ENCODE peak calls at places on chromosomes 6 and 20, in five cellular contexts. One of them, this sample, is unnamed.

GRCh38 chr20:60214901-60215522 is 256.8 kb downstream of the CDH26 start:
- DNase-seq in BJ: no peak
- DNase-seq in uterus: no peak
- DNase-seq in brain microvascular endothelial cell: no peak
- DNase-seq in dorsolateral prefrontal cortex: no peak
- DNase-seq in this sample: no peak

GRCh38 chr6:20400476-20401402 is 940 bp upstream of the E2F3 start:
- DNase-seq in BJ: no peak
- DNase-seq in uterus: peak; percentile 24
- DNase-seq in brain microvascular endothelial cell: peak; percentile 12
- DNase-seq in dorsolateral prefrontal cortex: no peak
- DNase-seq in this sample: peak; percentile 65

GRCh38 chr6:15283986-15284361 is 38.1 kb downstream of the JARID2 start:
- DNase-seq in BJ: peak; percentile 56
- DNase-seq in uterus: no peak
- DNase-seq in brain microvascular endothelial cell: no peak
- DNase-seq in dorsolateral prefrontal cortex: no peak
- DNase-seq in this sample: no peak

GRCh38 chr20:32528291-32528891 is 56.7 kb downstream of the NOL4L start:
- DNase-seq in BJ: no peak
- DNase-seq in uterus: no peak
- DNase-seq in brain microvascular endothelial cell: no peak
- DNase-seq in dorsolateral prefrontal cortex: no peak
- DNase-seq in this sample: no peak

GRCh38 chr6:146359123-146359522 is 184.5 kb upstream of the RAB32 start:
- DNase-seq in BJ: no peak
- DNase-seq in uterus: no peak
- DNase-seq in brain microvascular endothelial cell: no peak
- DNase-seq in dorsolateral prefrontal cortex: no peak
- DNase-seq in this sample: no peak

GRCh38 chr20:42901689-42902518 is 287.8 kb downstream of the PTPRT start:
- DNase-seq in BJ: no peak
- DNase-seq in uterus: no peak
- DNase-seq in brain microvascular endothelial cell: no peak
- DNase-seq in dorsolateral prefrontal cortex: no peak
- DNase-seq in this sample: peak; percentile 22

GRCh38 chr6:89297695-89298351 is 17.3 kb downstream of the GABRR2 start:
- DNase-seq in BJ: peak; percentile 92
- DNase-seq in uterus: peak; percentile 56
- DNase-seq in brain microvascular endothelial cell: peak; percentile 97
- DNase-seq in dorsolateral prefrontal cortex: no peak
- DNase-seq in this sample: no peak

GRCh38 chr6:52176550-52176949 is 9.6 kb upstream of the IL17A start:
- DNase-seq in BJ: no peak
- DNase-seq in uterus: no peak
- DNase-seq in brain microvascular endothelial cell: no peak
- DNase-seq in dorsolateral prefrontal cortex: no peak
- DNase-seq in this sample: no peak

GRCh38 chr20:7540923-7541322 is 399.3 kb downstream of the HAO1 start:
- DNase-seq in BJ: no peak
- DNase-seq in uterus: no peak
- DNase-seq in brain microvascular endothelial cell: no peak
- DNase-seq in dorsolateral prefrontal cortex: no peak
- DNase-seq in this sample: no peak

GRCh38 chr6:168098431-168098861 is 19.4 kb upstream of the FRMD1 start:
- DNase-seq in BJ: no peak
- DNase-seq in uterus: no peak
- DNase-seq in brain microvascular endothelial cell: no peak
- DNase-seq in dorsolateral prefrontal cortex: peak; percentile 32
- DNase-seq in this sample: no peak
- H3K4me3 ChIP-seq in BJ: no peak overlapping the region
- H3K4me3 ChIP-seq in uterus: no peak overlapping the region
- H3K4me3 ChIP-seq in brain microvascular endothelial cell: no peak overlapping the region
- H3K4me3 ChIP-seq in dorsolateral prefrontal cortex: no peak overlapping the region
- H3K4me3 ChIP-seq in this sample: no peak overlapping the region

GRCh38 chr6:44268095-44268628 is 2.1 kb upstream of the TMEM151B start:
- DNase-seq in BJ: no peak
- DNase-seq in uterus: peak; percentile 28
- DNase-seq in brain microvascular endothelial cell: peak; percentile 29
- DNase-seq in dorsolateral prefrontal cortex: no peak
- DNase-seq in this sample: no peak

GRCh38 chr6:44265843-44266233 is 487 bp upstream of the NFKBIE start:
- DNase-seq in BJ: no peak
- DNase-seq in uterus: no peak
- DNase-seq in brain microvascular endothelial cell: no peak
- DNase-seq in dorsolateral prefrontal cortex: no peak
- DNase-seq in this sample: no peak

GRCh38 chr6:44265003-44265842 is at the start of gene NFKBIE:
- DNase-seq in BJ: peak; percentile 60
- DNase-seq in uterus: peak; percentile 96
- DNase-seq in brain microvascular endothelial cell: peak; percentile 94
- DNase-seq in dorsolateral prefrontal cortex: peak; percentile 97
- DNase-seq in this sample: peak; percentile 95

GRCh38 chr6:44267252-44267651 is 1.9 kb upstream of the NFKBIE start:
- DNase-seq in BJ: no peak
- DNase-seq in uterus: peak; percentile 10
- DNase-seq in brain microvascular endothelial cell: no peak
- DNase-seq in dorsolateral prefrontal cortex: no peak
- DNase-seq in this sample: no peak

DNA sequence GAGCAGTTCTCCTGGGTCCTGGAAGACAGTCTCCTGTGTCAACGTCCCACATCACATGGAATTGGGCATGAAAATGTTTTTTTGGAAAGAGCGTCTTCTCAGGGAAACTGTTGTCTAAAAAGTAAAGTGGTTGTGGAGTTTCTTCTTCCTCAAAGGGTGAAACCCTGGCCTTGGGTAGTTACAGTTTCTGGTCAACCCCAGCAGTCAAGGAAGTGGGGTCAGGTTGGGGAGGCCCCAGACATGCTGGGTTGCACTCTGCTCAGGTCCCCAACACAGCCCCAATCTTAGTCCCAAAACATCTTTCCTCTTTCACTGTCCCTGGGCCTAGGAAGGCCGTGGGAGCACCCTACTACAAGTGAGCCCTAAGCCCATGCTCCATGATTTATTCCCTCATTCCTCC is 996 bp upstream of the NFKBIE start:
- DNase-seq in BJ: no peak
- DNase-seq in uterus: no peak
- DNase-seq in brain microvascular endothelial cell: no peak
- DNase-seq in dorsolateral prefrontal cortex: no peak
- DNase-seq in this sample: no peak
- H3K4me3 ChIP-seq in BJ: no peak overlapping the region
- H3K4me3 ChIP-seq in uterus: no peak overlapping the region
- H3K4me3 ChIP-seq in brain microvascular endothelial cell: no peak overlapping the region
- H3K4me3 ChIP-seq in dorsolateral prefrontal cortex: no peak overlapping the region
- H3K4me3 ChIP-seq in this sample: no peak overlapping the region

GRCh38 chr6:37131104-37131959 is 38.6 kb upstream of the PIM1 start:
- DNase-seq in BJ: no peak
- DNase-seq in uterus: peak; percentile 64
- DNase-seq in brain microvascular endothelial cell: no peak
- DNase-seq in dorsolateral prefrontal cortex: no peak
- DNase-seq in this sample: peak; percentile 92
- H3K4me3 ChIP-seq in BJ: no peak overlapping the region
- H3K4me3 ChIP-seq in uterus: peak overlapping the region; percentile 6
- H3K4me3 ChIP-seq in brain microvascular endothelial cell: no peak overlapping the region
- H3K4me3 ChIP-seq in dorsolateral prefrontal cortex: no peak overlapping the region
- H3K4me3 ChIP-seq in this sample: peak overlapping the region; percentile 31

GRCh38 chr20:728022-728944 is 40.0 kb downstream of the SLC52A3 start:
- DNase-seq in BJ: no peak
- DNase-seq in uterus: no peak
- DNase-seq in brain microvascular endothelial cell: peak; percentile 9
- DNase-seq in dorsolateral prefrontal cortex: peak; percentile 72
- DNase-seq in this sample: no peak
- H3K4me3 ChIP-seq in BJ: peak overlapping the region; percentile 33
- H3K4me3 ChIP-seq in uterus: no peak overlapping the region
- H3K4me3 ChIP-seq in brain microvascular endothelial cell: peak overlapping the region; percentile 29
- H3K4me3 ChIP-seq in dorsolateral prefrontal cortex: peak overlapping the region; percentile 56
- H3K4me3 ChIP-seq in this sample: peak overlapping the region; percentile 14

DNA sequence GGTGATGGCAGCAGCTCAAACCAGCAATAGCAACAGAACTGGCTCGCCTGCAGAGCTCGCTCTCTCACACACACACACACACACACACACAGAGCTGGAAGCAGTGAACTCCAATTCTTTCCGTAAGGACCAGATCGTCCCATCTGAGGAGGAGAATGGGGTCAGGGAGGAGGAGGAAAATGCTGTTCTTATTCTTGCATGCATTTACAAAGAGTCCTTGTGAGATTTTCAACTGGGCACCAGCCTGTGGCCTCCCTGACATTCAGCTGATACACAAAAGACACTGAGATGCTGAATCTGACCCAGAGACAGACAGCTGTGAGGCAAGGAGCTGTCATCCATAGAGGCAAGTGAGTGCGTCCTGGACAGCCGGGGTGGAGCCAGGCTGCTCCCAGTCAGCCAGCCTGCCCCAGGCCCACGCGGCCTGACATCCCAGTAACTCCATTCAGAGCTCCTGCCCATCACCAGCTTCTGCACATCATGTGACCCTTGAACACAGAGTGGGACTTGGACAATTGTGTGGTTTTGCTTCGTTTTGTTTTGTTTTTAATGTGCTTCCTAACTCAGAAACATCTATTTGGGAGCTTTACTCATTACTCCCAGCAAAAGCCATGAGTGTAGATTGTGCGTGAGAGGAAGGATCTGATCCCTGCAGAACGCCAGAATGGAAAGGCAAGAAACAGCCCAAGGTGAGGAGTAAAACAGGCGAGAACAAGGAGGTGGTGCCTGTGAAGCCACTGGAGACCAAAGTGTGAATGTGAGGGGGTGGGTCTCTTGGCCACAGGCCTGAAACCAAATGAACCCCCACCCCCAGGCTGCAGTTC is 2.1 kb downstream of the SERPINB9 start:
- DNase-seq in BJ: no peak
- DNase-seq in uterus: peak; percentile 63
- DNase-seq in brain microvascular endothelial cell: no peak
- DNase-seq in dorsolateral prefrontal cortex: no peak
- DNase-seq in this sample: no peak
- H3K4me3 ChIP-seq in BJ: no peak overlapping the region
- H3K4me3 ChIP-seq in uterus: no peak overlapping the region
- H3K4me3 ChIP-seq in brain microvascular endothelial cell: no peak overlapping the region
- H3K4me3 ChIP-seq in dorsolateral prefrontal cortex: peak overlapping the region; percentile 84
- H3K4me3 ChIP-seq in this sample: no peak overlapping the region

GRCh38 chr6:7058250-7058923 is 49.4 kb upstream of the RREB1 start:
- DNase-seq in BJ: peak; percentile 87
- DNase-seq in uterus: no peak
- DNase-seq in brain microvascular endothelial cell: peak; percentile 94
- DNase-seq in dorsolateral prefrontal cortex: no peak
- DNase-seq in this sample: no peak

GRCh38 chr6:7062445-7063162 is 45.2 kb upstream of the RREB1 start:
- DNase-seq in BJ: no peak
- DNase-seq in uterus: no peak
- DNase-seq in brain microvascular endothelial cell: no peak
- DNase-seq in dorsolateral prefrontal cortex: no peak
- DNase-seq in this sample: no peak

DNA sequence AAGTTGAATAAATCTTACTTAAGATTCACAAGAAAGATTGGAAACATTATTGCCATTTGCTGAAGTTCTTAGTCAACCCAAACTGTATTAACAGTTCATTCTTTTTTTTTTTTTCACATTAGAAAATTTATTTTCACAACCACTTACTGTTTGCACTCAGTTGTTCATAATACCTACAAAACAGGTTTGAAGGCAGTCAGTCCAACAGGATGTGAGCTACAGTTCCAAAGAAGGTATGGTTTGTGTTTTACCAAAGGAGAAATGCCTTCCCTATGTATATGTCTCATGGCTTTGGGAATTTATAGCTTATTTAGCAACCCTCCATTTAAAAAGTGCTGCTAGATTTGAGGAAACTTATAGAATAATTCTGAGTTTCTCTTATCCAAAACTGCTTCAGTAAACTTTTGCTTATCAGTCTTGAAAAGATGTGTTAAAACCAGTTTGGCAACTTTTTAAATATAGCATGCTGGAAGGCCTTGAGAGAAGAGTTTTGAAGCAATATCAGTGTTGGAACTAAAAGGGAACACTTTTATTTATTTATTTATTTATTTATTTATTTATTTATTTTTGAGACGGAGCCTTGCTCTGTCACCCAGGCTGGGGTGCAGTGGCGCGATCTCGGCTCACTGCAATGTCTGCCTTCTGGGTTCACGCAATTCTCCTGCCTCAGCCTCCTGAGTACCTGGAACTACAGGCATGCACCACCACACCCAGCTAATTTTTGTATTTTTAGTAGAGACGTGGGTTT is 46.8 kb upstream of the RREB1 start:
- DNase-seq in BJ: no peak
- DNase-seq in uterus: no peak
- DNase-seq in brain microvascular endothelial cell: no peak
- DNase-seq in dorsolateral prefrontal cortex: no peak
- DNase-seq in this sample: no peak
- H3K4me3 ChIP-seq in BJ: no peak overlapping the region
- H3K4me3 ChIP-seq in uterus: no peak overlapping the region
- H3K4me3 ChIP-seq in brain microvascular endothelial cell: no peak overlapping the region
- H3K4me3 ChIP-seq in dorsolateral prefrontal cortex: no peak overlapping the region
- H3K4me3 ChIP-seq in this sample: no peak overlapping the region

DNA sequence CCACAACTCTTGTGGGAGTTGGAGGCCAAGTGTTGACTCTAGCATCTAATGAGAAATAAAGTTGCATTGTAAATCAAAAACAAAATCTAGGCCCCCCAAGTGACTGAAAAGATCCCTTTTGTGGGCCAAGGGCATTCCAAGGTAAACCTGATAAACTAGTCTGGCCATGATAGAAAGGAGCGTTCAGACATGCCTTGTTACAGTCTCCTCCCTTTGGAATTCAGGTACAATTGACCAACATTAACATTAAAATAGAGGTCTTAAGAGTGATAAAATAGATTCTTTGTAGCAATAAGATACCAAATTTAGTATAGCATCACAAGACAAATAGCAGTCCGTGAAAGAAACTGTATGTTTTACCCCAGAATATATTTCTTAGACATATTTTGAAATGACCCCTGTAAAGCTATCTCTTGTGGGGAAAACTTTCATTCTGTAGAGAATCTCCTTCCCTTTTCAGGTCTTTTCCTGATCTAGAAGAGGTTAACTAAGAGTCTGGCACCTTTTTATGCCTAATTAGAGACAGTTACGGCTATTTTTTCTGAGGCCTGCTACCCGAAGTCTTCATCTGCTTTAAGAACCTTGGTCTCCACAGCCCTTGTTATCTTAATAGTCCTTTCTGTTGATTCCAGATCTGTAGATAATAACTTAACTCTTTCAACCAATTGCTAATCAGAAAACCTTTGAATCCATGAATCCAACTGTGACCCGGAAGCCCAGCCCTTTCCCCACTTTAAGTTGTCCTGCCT is 495.4 kb upstream of the MMS22L start:
- DNase-seq in BJ: no peak
- DNase-seq in uterus: no peak
- DNase-seq in brain microvascular endothelial cell: no peak
- DNase-seq in dorsolateral prefrontal cortex: no peak
- DNase-seq in this sample: no peak
- H3K4me3 ChIP-seq in BJ: no peak overlapping the region
- H3K4me3 ChIP-seq in uterus: no peak overlapping the region
- H3K4me3 ChIP-seq in brain microvascular endothelial cell: no peak overlapping the region
- H3K4me3 ChIP-seq in dorsolateral prefrontal cortex: no peak overlapping the region
- H3K4me3 ChIP-seq in this sample: no peak overlapping the region

GRCh38 chr6:47481806-47482205 is 4.2 kb downstream of the CD2AP start:
- DNase-seq in BJ: no peak
- DNase-seq in uterus: no peak
- DNase-seq in brain microvascular endothelial cell: no peak
- DNase-seq in dorsolateral prefrontal cortex: no peak
- DNase-seq in this sample: no peak
- H3K4me3 ChIP-seq in BJ: no peak overlapping the region
- H3K4me3 ChIP-seq in uterus: no peak overlapping the region
- H3K4me3 ChIP-seq in brain microvascular endothelial cell: no peak overlapping the region
- H3K4me3 ChIP-seq in dorsolateral prefrontal cortex: no peak overlapping the region
- H3K4me3 ChIP-seq in this sample: no peak overlapping the region

This sample was measured in tibial artery.